ENCODE peak calls at places on chromosomes 4 and X, in six cellular contexts. N, J, Y, C, D and M are unnamed samples. For H3K4me1, the result is how much of the 10 kb centered on the place peaks cover.

GRCh38 chr4:85720736-85721135 is 245.8 kb downstream of the ARHGAP24 start:
- DNase-seq in Y (no peak), C (peak), N (no peak), D (no peak), J (no peak), M (no peak)

GRCh38 chrX:14409341-14409740 is 120.0 kb upstream of the GLRA2 start:
- DNase-seq in Y (no peak), J (no peak), D (no peak), N (no peak), C (no peak), M (no peak)

GRCh38 chr4:37268311-37268710 is 23.8 kb downstream of the NWD2 start:
- DNase-seq in D (no peak), Y (no peak), C (no peak), J (no peak), N (no peak), M (no peak)

GRCh38 chr4:74932832-74933561 is at the start of gene PARM1:
- DNase-seq in N (peak), D (peak), C (peak), Y (no peak), J (peak), M (peak)

GRCh38 chr4:64068096-64068495 is 341.2 kb downstream of the TECRL start:
- DNase-seq in J (no peak), Y (no peak), N (no peak), D (no peak), C (no peak), M (no peak)

GRCh38 chrX:111100191-111100590 is 4.2 kb downstream of the PAK3 start:
- DNase-seq in Y (peak), J (no peak), N (no peak), C (peak), D (peak), M (no peak)

GRCh38 chr4:77201857-77202256 is 44.9 kb downstream of the CCNG2 start:
- DNase-seq in Y (no peak), N (no peak), J (no peak), C (no peak), D (no peak), M (no peak)

GRCh38 chr4:38925492-38926418 is 58.1 kb downstream of the FAM114A1 start:
- DNase-seq in D (no peak), C (no peak), J (no peak), Y (no peak), N (no peak), M (no peak)

GRCh38 chr4:7067523-7068278 is at the start of gene GRPEL1:
- DNase-seq in Y (peak), N (peak), C (peak), D (peak), J (peak), M (peak)

GRCh38 chr4:128810871-128811570 is 1.5 kb downstream of the JADE1 start:
- DNase-seq in Y (peak), C (peak), J (peak), D (peak), N (peak), M (peak)

GRCh38 chrX:17986440-17986839 is 125.3 kb upstream of the RAI2 start:
- DNase-seq in N (no peak), C (no peak), Y (no peak), D (no peak), J (no peak), M (no peak)

GRCh38 chr4:149047368-149047767 is 605.2 kb upstream of the NR3C2 start:
- DNase-seq in Y (no peak), C (peak), N (no peak), D (no peak), J (no peak), M (no peak)

GRCh38 chr4:103011378-103012025 is 8.0 kb downstream of the SLC9B1 start:
- DNase-seq in C (peak), Y (no peak), N (peak), J (no peak), D (no peak), M (no peak)

GRCh38 chrX:74656079-74656745 is 41.8 kb upstream of the RLIM start:
- DNase-seq in D (no peak), N (no peak), J (no peak), C (peak), Y (no peak), M (no peak)

GRCh38 chr4:124135409-124135813 is 577.1 kb downstream of the ANKRD50 start:
- DNase-seq in D (no peak), C (peak), J (no peak), Y (no peak), N (no peak), M (no peak)

GRCh38 chr4:113294910-113295309 is 245.5 kb downstream of the ANK2 start:
- DNase-seq in C (no peak), Y (no peak), N (no peak), J (no peak), D (no peak), M (no peak)

GRCh38 chrX:17413228-17413627 is 38.2 kb downstream of the NHS start:
- DNase-seq in Y (no peak), J (no peak), N (no peak), D (no peak), C (peak), M (no peak)

GRCh38 chr4:111854494-111855087 is 290.7 kb upstream of the FAM241A start:
- DNase-seq in D (no peak), J (no peak), Y (peak), N (peak), C (peak), M (no peak)

GRCh38 chr4:13399257-13399656 is 84.9 kb downstream of the RAB28 start:
- DNase-seq in J (no peak), C (peak), D (no peak), N (no peak), Y (no peak), M (no peak)

GRCh38 chr4:3128058-3128457 is 53.6 kb downstream of the HTT start:
- DNase-seq in Y (no peak), D (no peak), N (no peak), J (no peak), C (no peak), M (no peak)

GRCh38 chrX:66638591-66639500 is at the start of gene EDA2R:
- DNase-seq in D (no peak), N (peak), Y (peak), J (peak), C (peak), M (no peak)

GRCh38 chr4:176443117-176443516 is 123.4 kb downstream of the SPCS3 start:
- DNase-seq in D (no peak), Y (no peak), N (no peak), J (no peak), C (peak), M (no peak)

GRCh38 chr4:8911311-8912088 is 39.9 kb upstream of the HMX1 start:
- DNase-seq in Y (no peak), C (no peak), N (peak), D (peak), J (peak), M (no peak)

GRCh38 chrX:11450354-11450753 is 157.1 kb downstream of the AMELX start:
- DNase-seq in C (peak), N (no peak), D (no peak), Y (no peak), J (no peak), M (no peak)

GRCh38 chr4:136864580-136865185 is 667.6 kb downstream of the PCDH18 start:
- DNase-seq in C (peak), Y (peak), J (no peak), N (peak), D (no peak), M (no peak)

GRCh38 chr4:6880691-6881090 is 28.9 kb upstream of the TBC1D14 start:
- DNase-seq in D (no peak), C (no peak), N (no peak), J (no peak), Y (no peak), M (no peak)

GRCh38 chrX:81377329-81377728 is 175.4 kb downstream of the SH3BGRL start:
- DNase-seq in N (no peak), Y (peak), J (no peak), D (no peak), C (peak), M (no peak)

GRCh38 chr4:118718511-118719170 is 33.4 kb downstream of the METTL14 start:
- DNase-seq in J (no peak), D (no peak), C (no peak), N (no peak), Y (no peak), M (no peak)

GRCh38 chr4:186782302-186782701 is 58.6 kb upstream of the FAT1 start:
- DNase-seq in Y (no peak), J (no peak), N (no peak), D (no peak), C (no peak), M (no peak)
- H3K4me1 ChIP-seq in Y (under half), J (under half), N (under half), D (under half), C (under half), M (under half)

GRCh38 chrX:141902366-141902765 is 1.3 kb upstream of the MAGEC1 start:
- DNase-seq in C (no peak), J (no peak), D (no peak), N (no peak), Y (no peak), M (no peak)

GRCh38 chrX:141903400-141904155 is at the start of gene MAGEC1:
- DNase-seq in J (no peak), C (no peak), Y (no peak), D (no peak), N (peak), M (no peak)

GRCh38 chrX:141904262-141904661 is 568 bp downstream of the MAGEC1 start:
- DNase-seq in J (no peak), Y (no peak), D (no peak), C (no peak), N (no peak), M (no peak)
- H3K4me3 ChIP-seq in J (no peak), Y (no peak), D (no peak), C (no peak), N (no peak), M (no peak)

DNA sequence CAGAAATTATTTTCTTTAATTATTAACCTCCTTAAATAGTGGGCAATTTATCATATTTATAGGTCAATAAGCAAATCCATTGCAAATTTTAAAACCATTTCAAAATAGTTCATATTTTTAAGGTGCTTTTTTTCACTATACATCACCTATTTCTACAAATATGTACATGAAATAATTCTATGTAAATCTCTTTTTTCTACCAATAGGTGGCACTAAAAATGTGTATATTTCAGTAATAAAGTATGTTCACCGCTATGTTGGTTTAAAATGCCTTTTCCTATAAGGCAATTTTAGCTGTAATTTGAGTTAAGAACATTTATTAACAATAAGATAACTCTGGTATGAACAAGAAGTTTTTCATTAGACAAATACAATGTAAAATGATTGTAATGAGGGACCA is 672.2 kb downstream of the KCTD8 start:
- DNase-seq in J (no peak), C (peak), D (no peak), N (no peak), Y (peak), M (no peak)
- TF ChIP-seq CTCF in J (no peak), C (peak), D (peak), N (peak), Y (peak), M (no peak)

DNA sequence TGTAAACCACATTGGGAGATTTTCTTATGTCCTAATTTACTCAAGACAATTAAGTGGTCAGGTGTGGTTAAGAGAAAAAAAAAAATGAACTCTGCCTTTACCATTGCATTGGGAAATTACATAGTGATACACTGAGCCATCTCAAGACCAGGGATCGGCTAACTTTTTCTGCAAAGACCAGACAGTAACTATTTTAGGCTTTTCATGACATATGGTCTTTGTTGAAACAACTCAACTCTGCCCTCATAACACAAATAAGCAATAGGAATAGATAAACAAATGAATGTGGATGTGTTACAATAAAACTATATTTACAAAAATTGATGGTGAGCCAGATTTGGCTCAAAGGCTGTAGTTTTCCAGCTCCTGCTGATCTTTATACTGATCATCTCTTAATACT is 632.7 kb upstream of the INTU start:
- DNase-seq in N (no peak), D (no peak), J (no peak), C (peak), Y (no peak), M (no peak)
- H3K4me1 ChIP-seq in N (under half), D (under half), J (under half), C (under half), Y (under half), M (under half)

GRCh38 chrX:28609003-28609402 is 21.8 kb downstream of the IL1RAPL1 start:
- DNase-seq in D (no peak), Y (no peak), C (no peak), J (no peak), N (no peak), M (no peak)

GRCh38 chrX:28610746-28611145 is 23.5 kb downstream of the IL1RAPL1 start:
- DNase-seq in J (no peak), D (no peak), Y (no peak), N (no peak), C (no peak), M (no peak)

GRCh38 chrX:28613558-28613957 is 26.3 kb downstream of the IL1RAPL1 start:
- DNase-seq in D (no peak), Y (no peak), N (no peak), C (no peak), J (no peak), M (no peak)

DNA sequence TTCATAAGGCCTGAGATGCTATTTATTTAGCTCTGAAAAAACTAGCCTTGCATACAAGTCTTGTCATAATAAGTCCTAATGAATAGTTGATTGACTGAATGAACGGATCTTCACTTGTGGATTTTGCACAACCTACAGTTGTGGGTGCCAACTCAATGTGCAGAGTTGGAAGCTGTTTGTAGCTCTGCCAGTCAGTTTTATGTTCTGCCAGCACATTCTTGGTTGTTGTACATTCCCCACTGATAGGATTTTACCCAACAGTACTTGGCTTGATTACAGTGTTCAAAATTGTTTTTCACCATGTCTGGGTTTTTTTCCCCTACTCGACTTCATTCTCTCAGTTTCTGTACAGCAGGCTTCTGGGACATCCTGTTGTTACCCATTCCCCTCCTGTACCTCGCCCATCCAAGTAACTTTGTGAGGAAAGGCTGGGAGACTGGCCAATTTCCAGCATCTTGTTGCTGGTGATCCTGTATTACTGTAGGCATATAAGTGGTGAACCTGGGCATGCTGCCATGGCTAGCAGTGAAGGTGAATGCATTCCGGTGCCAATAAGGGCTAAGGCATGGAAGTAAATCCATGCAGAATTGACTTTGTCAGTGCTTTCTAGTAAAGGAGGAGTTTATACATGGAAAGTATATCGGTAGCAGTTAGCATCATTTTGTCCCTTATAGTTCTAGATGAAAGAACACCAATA is 22.8 kb downstream of the IL1RAPL1 start:
- DNase-seq in D (no peak), C (no peak), J (no peak), N (no peak), Y (no peak), M (no peak)
- H3K4me3 ChIP-seq in D (no peak), C (no peak), J (no peak), N (no peak), Y (no peak), M (no peak)